ENCODE peak calls at places on chromosomes 6 and 20, in seven cellular contexts. A is CD8-positive, alpha-beta T cell; P is tibial artery; V is cardiac fibroblast; H is pancreas; Y is endodermal cell; E is epithelial cell of esophagus. X is an unnamed sample.

GRCh38 chr6:137827977-137828815 is 38.9 kb upstream of the TNFAIP3 start:
- DNase-seq in A (no peak), P (no peak), V (no peak), H (no peak), Y (no peak), E (peak; percentile 92), X (peak; percentile 81)

GRCh38 chr6:156809034-156809433 is 31.9 kb downstream of the ARID1B start:
- DNase-seq in A (no peak), P (no peak), V (peak; percentile 56), H (no peak), Y (peak; percentile 10), E (no peak), X (peak; percentile 82)

GRCh38 chr20:62782149-62782892 is 14.0 kb upstream of the MRGBP start:
- DNase-seq in A (no peak), P (no peak), V (no peak), H (no peak), Y (peak; percentile 83), E (no peak), X (no peak)

GRCh38 chr20:13809373-13809772 is 24.5 kb downstream of the NDUFAF5 start:
- DNase-seq in A (no peak), P (no peak), V (no peak), H (no peak), Y (no peak), E (no peak), X (no peak)

GRCh38 chr6:119284861-119285521 is 64.6 kb downstream of the MAN1A1 start:
- DNase-seq in A (no peak), P (no peak), V (no peak), H (no peak), Y (peak; percentile 81), E (peak; percentile 22), X (peak; percentile 19)

GRCh38 chr6:54813901-54814300 is 32.7 kb upstream of the FAM83B start:
- DNase-seq in A (no peak), P (no peak), V (peak; percentile 17), H (no peak), Y (no peak), E (peak; percentile 32), X (no peak)

GRCh38 chr6:28657756-28658465 is 132.2 kb downstream of the GPX5 start:
- DNase-seq in A (no peak), P (no peak), V (peak; percentile 73), H (peak; percentile 22), Y (peak; percentile 82), E (peak; percentile 65), X (peak; percentile 78)

GRCh38 chr6:34239893-34240292 is 3.2 kb downstream of the HMGA1 start:
- DNase-seq in A (no peak), P (peak; percentile 37), V (no peak), H (no peak), Y (no peak), E (no peak), X (no peak)

GRCh38 chr6:132161283-132161682 is 210.1 kb upstream of the CCN2 start:
- DNase-seq in A (no peak), P (no peak), V (peak; percentile 77), H (no peak), Y (peak; percentile 55), E (peak; percentile 58), X (peak; percentile 13)

GRCh38 chr6:47853766-47854165 is 71.9 kb downstream of the OPN5 start:
- DNase-seq in A (no peak), P (no peak), V (no peak), H (no peak), Y (no peak), E (no peak), X (no peak)

GRCh38 chr6:77474973-77475372 is 11.7 kb upstream of the HTR1B start:
- DNase-seq in A (no peak), P (no peak), V (no peak), H (no peak), Y (no peak), E (no peak), X (no peak)

GRCh38 chr20:33359399-33360261 is 41.7 kb downstream of the CDK5RAP1 start:
- DNase-seq in A (no peak), P (no peak), V (peak; percentile 11), H (no peak), Y (peak; percentile 26), E (no peak), X (no peak)

GRCh38 chr20:63858393-63859165 is 2.7 kb upstream of the ABHD16B start:
- DNase-seq in A (no peak), P (no peak), V (peak; percentile 87), H (no peak), Y (peak; percentile 79), E (no peak), X (no peak)

GRCh38 chr20:11905460-11906150 is 12.1 kb upstream of the BTBD3 start:
- DNase-seq in A (no peak), P (no peak), V (no peak), H (no peak), Y (no peak), E (no peak), X (no peak)

GRCh38 chr6:170286934-170287265 is 4.0 kb downstream of the DLL1 start:
- DNase-seq in A (no peak), P (no peak), V (no peak), H (no peak), Y (no peak), E (no peak), X (no peak)
- H3K4me3 ChIP-seq in A (no peak overlapping the region), P (no peak overlapping the region), V (no peak overlapping the region), H (no peak overlapping the region), Y (no peak overlapping the region), E (peak overlapping the region; percentile 72), X (no peak overlapping the region)

GRCh38 chr6:108622601-108623335 is 62.1 kb downstream of the FOXO3 start:
- DNase-seq in A (no peak), P (peak; percentile 82), V (peak; percentile 94), H (no peak), Y (no peak), E (peak; percentile 87), X (no peak)
- TF ChIP-seq CTCF in A (no peak), P (no peak), V (no peak), H (no peak), Y (no peak), E (no peak), X (no peak)

DNA sequence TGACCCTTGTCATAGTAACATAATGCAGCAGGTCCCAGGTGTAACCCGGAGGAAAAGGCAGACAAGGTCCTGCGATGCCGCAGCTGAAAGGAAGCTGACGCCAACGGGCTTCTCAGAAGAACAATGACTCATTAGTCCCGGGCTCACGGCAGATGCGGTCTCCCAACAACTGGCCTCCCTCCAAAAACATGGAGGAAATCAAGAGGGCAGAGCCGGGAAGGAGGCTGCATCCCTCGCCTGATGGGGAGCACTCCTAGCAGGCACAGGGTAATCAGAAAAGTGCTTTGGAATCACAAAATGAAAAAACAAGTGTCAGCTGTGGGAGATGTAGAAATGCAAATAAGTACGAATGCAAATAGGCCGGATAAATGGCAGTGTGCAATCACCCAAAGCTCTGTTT is 165.2 kb upstream of the AGPAT4 start:
- DNase-seq in A (no peak), P (no peak), V (peak; percentile 95), H (peak; percentile 69), Y (no peak), E (peak; percentile 86), X (no peak)
- H3K4me3 ChIP-seq in A (no peak overlapping the region), P (peak overlapping the region; percentile 6), V (no peak overlapping the region), H (no peak overlapping the region), Y (no peak overlapping the region), E (no peak overlapping the region), X (no peak overlapping the region)

GRCh38 chr6:1687402-1687801 is 77.7 kb downstream of the FOXC1 start:
- DNase-seq in A (no peak), P (no peak), V (no peak), H (no peak), Y (no peak), E (no peak), X (no peak)

GRCh38 chr6:1689141-1689540 is 79.4 kb downstream of the FOXC1 start:
- DNase-seq in A (no peak), P (no peak), V (no peak), H (no peak), Y (no peak), E (peak; percentile 81), X (no peak)

GRCh38 chr6:1688396-1688795 is 78.7 kb downstream of the FOXC1 start:
- DNase-seq in A (no peak), P (no peak), V (no peak), H (no peak), Y (no peak), E (no peak), X (no peak)

GRCh38 chr6:1686117-1687098 is 76.7 kb downstream of the FOXC1 start:
- DNase-seq in A (no peak), P (no peak), V (peak; percentile 94), H (no peak), Y (no peak), E (peak; percentile 98), X (no peak)
- TF ChIP-seq CTCF in A (no peak), P (peak; percentile 29), V (peak; percentile 14), H (no peak), Y (peak; percentile 36), E (peak; percentile 28), X (no peak)

GRCh38 chr6:17280138-17280537 is 1.0 kb upstream of the RBM24 start:
- DNase-seq in A (no peak), P (no peak), V (no peak), H (no peak), Y (no peak), E (no peak), X (no peak)
- H3K4me3 ChIP-seq in A (no peak overlapping the region), P (peak overlapping the region; percentile 82), V (peak overlapping the region; percentile 46), H (no peak overlapping the region), Y (peak overlapping the region; percentile 82), E (no peak overlapping the region), X (no peak overlapping the region)

GRCh38 chr20:46407671-46407996 is 1.2 kb upstream of the ELMO2 start:
- DNase-seq in A (no peak), P (no peak), V (no peak), H (peak; percentile 55), Y (no peak), E (no peak), X (no peak)

GRCh38 chr20:46408281-46408731 is 1.9 kb upstream of the ELMO2 start:
- DNase-seq in A (no peak), P (no peak), V (no peak), H (no peak), Y (no peak), E (peak; percentile 67), X (no peak)

GRCh38 chr20:46406986-46407670 is 713 bp upstream of the ELMO2 start:
- DNase-seq in A (peak; percentile 71), P (peak; percentile 80), V (peak; percentile 11), H (peak; percentile 93), Y (peak; percentile 64), E (peak; percentile 76), X (peak; percentile 66)

GRCh38 chr20:46402236-46402886 is 4.1 kb downstream of the ELMO2 start:
- DNase-seq in A (no peak), P (no peak), V (peak; percentile 18), H (no peak), Y (peak; percentile 12), E (no peak), X (no peak)

DNA sequence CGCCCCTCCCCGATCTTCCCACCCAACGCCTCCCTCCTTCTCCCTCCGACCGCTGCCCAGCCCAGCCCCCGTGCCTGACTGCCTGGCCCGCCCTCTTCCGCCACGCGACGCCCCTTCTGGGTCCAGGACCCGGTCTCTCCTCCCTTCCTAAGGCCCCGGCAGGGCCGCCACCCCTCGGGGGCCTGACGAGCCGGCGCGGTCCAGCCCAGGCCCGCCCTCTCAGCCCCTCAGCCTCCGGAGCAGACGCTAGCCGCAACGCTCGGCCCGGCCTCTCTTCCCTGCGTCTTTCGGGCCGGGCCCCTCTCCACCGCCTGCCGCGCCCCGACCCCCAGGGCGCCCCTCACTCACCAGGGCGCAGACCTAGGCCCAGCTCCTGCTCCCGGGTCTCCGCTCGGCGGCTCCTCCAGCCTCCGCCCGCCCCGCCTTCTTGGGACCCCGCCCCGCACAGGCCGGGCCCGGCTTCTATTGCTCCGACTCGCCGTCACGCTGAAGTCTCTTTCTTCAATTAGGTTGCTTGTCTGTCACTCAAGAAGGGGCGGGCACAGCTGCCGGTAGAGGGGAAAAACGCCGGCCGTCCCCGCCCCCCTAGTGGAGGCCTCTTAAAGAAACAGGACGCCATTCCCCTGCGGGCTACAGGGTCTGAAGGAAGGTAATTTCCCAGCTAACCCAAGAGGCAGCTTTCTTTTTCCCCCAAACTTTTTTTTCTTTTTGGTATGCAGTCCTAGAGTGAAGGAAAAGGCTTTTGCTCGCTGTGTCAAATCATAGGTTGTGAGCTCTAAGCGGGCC is at the start of gene ELMO2:
- DNase-seq in A (peak; percentile 96), P (peak; percentile 99), V (peak; percentile 98), H (peak; percentile 96), Y (peak; percentile 98), E (peak; percentile 98), X (peak; percentile 97)
- TF ChIP-seq CTCF in A (no peak), P (peak; percentile 21), V (no peak), H (peak; percentile 30), Y (peak; percentile 46), E (no peak), X (no peak)

X was measured in GM12865.